ENCODE peak calls at places on chromosomes 11 and 22, in four cellular contexts. K is mammary epithelial cell, V is HCT116, I is neuronal stem cell. S is an unnamed sample.

GRCh38 chr11:113673566-113674396 is 32.3 kb downstream of the TMPRSS5 start:
- DNase-seq in I (no peak), K (no peak), V (no peak), S (no peak)

GRCh38 chr11:86869966-86870570 is 69.7 kb downstream of the PRSS23 start:
- DNase-seq in K (peak), I (peak), V (peak), S (peak)

GRCh38 chr11:120608760-120609211 is 97.2 kb downstream of the GRIK4 start:
- DNase-seq in I (no peak), V (no peak), K (no peak), S (no peak)

GRCh38 chr11:108340958-108341357 is 118.1 kb downstream of the ATM start:
- DNase-seq in K (peak), I (no peak), V (peak), S (peak)

GRCh38 chr22:45120931-45121330 is 42.8 kb upstream of the NUP50 start:
- DNase-seq in I (no peak), K (peak), V (no peak), S (no peak)

GRCh38 chr22:43289976-43290663 is 53.1 kb downstream of the SCUBE1 start:
- DNase-seq in I (no peak), K (peak), V (no peak), S (no peak)

GRCh38 chr22:21632237-21632895 is at the start of gene CCDC116:
- DNase-seq in I (no peak), V (no peak), K (no peak), S (peak)

GRCh38 chr11:72421351-72421750 is 13.0 kb downstream of the CLPB start:
- DNase-seq in V (no peak), K (peak), I (no peak), S (no peak)

GRCh38 chr11:43517518-43517917 is 158.8 kb downstream of the TTC17 start:
- DNase-seq in V (no peak), K (peak), I (no peak), S (no peak)

GRCh38 chr11:19526119-19526518 is 186.5 kb upstream of the NAV2 start:
- DNase-seq in I (no peak), K (no peak), V (no peak), S (no peak)

GRCh38 chr11:28490763-28491382 is 382.7 kb downstream of the METTL15 start:
- DNase-seq in K (no peak), I (no peak), V (no peak), S (no peak)

GRCh38 chr11:87180743-87181142 is 143.0 kb downstream of the TMEM135 start:
- DNase-seq in V (no peak), I (no peak), K (no peak), S (no peak)

GRCh38 chr11:121323208-121323607 is 30.6 kb downstream of the SC5D start:
- DNase-seq in V (no peak), I (no peak), K (no peak), S (peak)

GRCh38 chr11:74325649-74326645 is 14.5 kb upstream of the P4HA3 start:
- DNase-seq in I (no peak), K (no peak), V (no peak), S (no peak)

GRCh38 chr22:49928185-49928495 is 9.7 kb downstream of the CRELD2 start:
- DNase-seq in K (no peak), V (no peak), I (no peak), S (no peak)

GRCh38 chr22:27636716-27637503 is 164.6 kb downstream of the MN1 start:
- DNase-seq in K (no peak), V (no peak), I (no peak), S (no peak)

GRCh38 chr11:67563354-67564114 is 20.1 kb upstream of the GSTP1 start:
- DNase-seq in V (peak), I (no peak), K (peak), S (no peak)

GRCh38 chr11:83827940-83828554 is 541.9 kb upstream of the CCDC90B start:
- DNase-seq in I (peak), K (no peak), V (peak), S (peak)

GRCh38 chr11:28086569-28086968 is 21.4 kb downstream of the KIF18A start:
- DNase-seq in K (peak), I (no peak), V (no peak), S (no peak)

GRCh38 chr11:91761406-91762027 is 463.1 kb upstream of the FAT3 start:
- DNase-seq in V (no peak), K (no peak), I (no peak), S (peak)

GRCh38 chr22:36729321-36729720 is 25.8 kb upstream of the CACNG2 start:
- DNase-seq in V (no peak), K (no peak), I (no peak), S (no peak)

GRCh38 chr11:110311783-110312578 is 15.6 kb upstream of the RDX start:
- DNase-seq in V (no peak), K (no peak), I (no peak), S (no peak)

GRCh38 chr11:110303414-110303826 is 7.0 kb upstream of the RDX start:
- DNase-seq in I (no peak), K (no peak), V (no peak), S (no peak)

GRCh38 chr11:110312670-110313069 is 16.3 kb upstream of the RDX start:
- DNase-seq in K (no peak), I (no peak), V (no peak), S (no peak)

GRCh38 chr11:110305169-110306018 is 9.0 kb upstream of the RDX start:
- DNase-seq in V (no peak), K (peak), I (no peak), S (no peak)

DNA sequence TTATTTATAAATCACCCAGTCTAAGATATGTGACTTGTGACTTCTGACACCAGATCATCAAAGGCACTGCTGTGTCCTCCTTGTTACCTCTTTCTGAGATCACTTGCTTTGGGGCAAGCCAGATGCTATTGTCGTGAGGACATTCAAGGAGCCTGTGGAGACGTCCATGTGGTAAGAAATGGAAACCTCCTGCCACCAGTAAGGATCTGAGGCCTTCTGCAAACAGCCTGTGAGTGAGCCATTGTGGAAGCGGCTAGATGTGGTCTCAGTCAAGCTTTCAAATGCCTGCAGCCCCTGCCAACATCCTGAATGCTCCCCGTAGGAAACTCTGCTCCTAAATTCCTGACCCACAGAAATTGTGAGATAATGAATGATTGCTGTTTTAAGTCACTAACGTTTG is 11.7 kb upstream of the RDX start:
- DNase-seq in I (no peak), K (no peak), V (no peak), S (no peak)
- H2AFZ ChIP-seq in I (peak), K (no peak), V (no peak), S (peak)

GRCh38 chr11:117019871-117020270 is 78.4 kb downstream of the SIK3 start:
- DNase-seq in V (no peak), I (no peak), K (no peak), S (no peak)

GRCh38 chr11:117022526-117022925 is 75.7 kb downstream of the SIK3 start:
- DNase-seq in I (no peak), V (no peak), K (no peak), S (no peak)

GRCh38 chr11:117020873-117021564 is 77.2 kb downstream of the SIK3 start:
- DNase-seq in K (no peak), V (no peak), I (no peak), S (no peak)

GRCh38 chr11:117017456-117017855 is 80.8 kb downstream of the SIK3 start:
- DNase-seq in K (no peak), I (no peak), V (no peak), S (no peak)

DNA sequence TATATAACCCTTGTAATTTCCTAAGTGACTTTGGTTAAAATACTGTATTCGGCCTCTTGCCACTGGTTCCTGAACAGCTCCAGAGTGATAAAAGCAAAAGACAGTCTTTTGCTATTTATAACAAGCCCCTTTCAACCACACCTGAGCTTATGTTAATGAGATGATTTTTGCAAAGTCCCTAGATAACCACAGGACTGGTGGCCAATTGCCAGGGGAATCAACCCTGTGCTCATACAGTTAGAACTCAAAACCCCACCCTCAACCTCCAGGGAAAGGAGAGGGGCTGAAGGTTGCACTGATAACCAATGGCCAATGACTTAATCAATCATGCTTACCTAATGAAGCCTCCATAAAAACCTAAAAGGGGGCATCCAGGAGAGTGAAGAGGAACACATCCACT is 77.9 kb downstream of the SIK3 start:
- DNase-seq in I (no peak), K (no peak), V (no peak), S (no peak)
- H2AFZ ChIP-seq in I (no peak), K (no peak), V (no peak), S (no peak)

GRCh38 chr11:101430236-101430635 is 153.6 kb downstream of the TRPC6 start:
- DNase-seq in K (no peak), V (no peak), I (no peak), S (no peak)
- H2AFZ ChIP-seq in K (peak), V (no peak), I (no peak), S (peak)

GRCh38 chr22:19149047-19149883 is 827 bp downstream of the GSC2 start:
- DNase-seq in I (no peak), V (no peak), K (peak), S (peak)

GRCh38 chr22:19151329-19152191 is 1.5 kb upstream of the GSC2 start:
- DNase-seq in I (no peak), K (no peak), V (no peak), S (no peak)

GRCh38 chr22:19149962-19150361 is at the start of gene GSC2:
- DNase-seq in V (no peak), I (no peak), K (no peak), S (no peak)

GRCh38 chr22:19148417-19149046 is 1.6 kb downstream of the GSC2 start:
- DNase-seq in I (no peak), K (no peak), V (no peak), S (peak)

GRCh38 chr22:19150482-19151328 is 613 bp upstream of the GSC2 start:
- DNase-seq in K (no peak), I (no peak), V (no peak), S (no peak)
- H2AFZ ChIP-seq in K (no peak), I (peak), V (no peak), S (peak)

DNA sequence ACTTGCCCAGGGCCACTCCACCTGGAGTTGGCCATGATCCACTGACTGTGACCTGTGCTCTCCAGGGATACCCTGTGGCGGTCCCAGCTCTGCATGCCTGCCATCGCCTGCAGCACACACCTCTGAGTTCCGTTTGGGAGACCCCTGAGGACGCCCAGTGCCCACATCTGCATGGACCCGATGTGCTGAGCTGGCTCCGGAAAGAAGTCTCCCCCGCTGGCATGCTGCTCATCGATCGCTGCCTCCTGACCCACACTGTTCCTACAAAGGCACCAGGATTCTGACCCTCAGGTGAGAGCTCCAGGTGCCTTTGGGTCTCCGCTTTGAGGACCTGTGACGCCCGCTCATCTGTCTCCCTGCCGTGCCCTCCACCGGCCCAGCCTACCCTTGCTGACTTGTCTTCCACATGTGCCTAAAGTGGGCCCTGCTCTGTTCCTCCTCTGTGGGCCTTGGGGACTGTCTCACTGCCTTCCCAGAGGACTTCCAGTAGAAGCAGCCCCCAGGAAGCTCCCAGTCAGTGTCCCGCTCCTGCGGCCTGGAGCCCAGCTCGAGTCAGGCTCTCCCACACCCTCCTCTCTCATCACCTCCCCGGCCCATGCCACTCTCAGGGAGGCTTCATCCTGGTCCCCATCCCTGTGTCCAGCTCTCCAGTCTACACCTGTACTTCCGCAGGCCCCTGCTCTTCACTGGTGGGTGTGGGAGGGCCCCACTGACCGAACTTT is 5.9 kb upstream of the SLC25A1 start:
- DNase-seq in I (no peak), V (no peak), K (no peak), S (no peak)
- H2AFZ ChIP-seq in I (no peak), V (no peak), K (no peak), S (no peak)

GRCh38 chr11:75635009-75635909 is 33.6 kb downstream of the MAP6 start:
- DNase-seq in V (no peak), I (no peak), K (no peak), S (peak)
- H2AFZ ChIP-seq in V (no peak), I (no peak), K (peak), S (peak)

DNA sequence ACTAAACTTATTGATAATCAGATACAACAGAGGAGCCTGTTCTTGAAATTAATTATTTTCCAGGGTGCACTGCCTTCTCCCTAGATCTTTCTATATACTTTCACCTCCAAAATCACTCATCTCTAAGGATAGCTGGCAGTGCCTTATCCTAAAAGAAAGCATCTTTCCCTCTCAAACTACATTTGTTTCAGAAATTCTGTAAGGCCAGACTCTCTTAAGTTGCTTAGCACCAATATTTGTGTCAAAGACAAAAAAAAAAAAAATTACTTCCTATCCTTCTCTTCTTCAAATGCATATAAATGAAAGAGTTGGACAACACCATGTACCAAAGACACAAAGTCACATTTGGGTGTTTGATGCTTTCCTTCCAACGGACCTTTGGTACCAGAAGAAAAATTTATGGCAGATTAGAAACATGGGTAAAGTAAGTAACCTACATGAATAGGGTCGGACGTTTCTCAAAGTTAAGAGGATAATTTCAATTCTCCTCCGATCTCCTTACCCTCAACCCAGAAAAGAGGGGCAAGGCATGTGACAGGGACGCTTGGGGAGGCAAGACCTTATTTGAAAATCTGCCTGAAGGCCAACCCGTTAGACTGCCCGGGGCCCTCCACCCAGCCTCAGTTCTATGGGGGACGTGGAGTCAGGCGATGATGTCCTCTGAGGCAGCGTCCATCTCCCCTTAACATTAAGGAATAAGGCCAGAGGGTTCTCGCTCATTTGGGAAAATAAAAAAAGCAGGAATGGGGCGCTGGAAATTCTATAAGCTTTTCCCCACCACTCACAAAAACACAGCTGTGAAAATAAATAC is 66.3 kb downstream of the ETS1 start:
- DNase-seq in K (no peak), I (no peak), V (no peak), S (no peak)
- H2AFZ ChIP-seq in K (peak), I (peak), V (no peak), S (no peak)

DNA sequence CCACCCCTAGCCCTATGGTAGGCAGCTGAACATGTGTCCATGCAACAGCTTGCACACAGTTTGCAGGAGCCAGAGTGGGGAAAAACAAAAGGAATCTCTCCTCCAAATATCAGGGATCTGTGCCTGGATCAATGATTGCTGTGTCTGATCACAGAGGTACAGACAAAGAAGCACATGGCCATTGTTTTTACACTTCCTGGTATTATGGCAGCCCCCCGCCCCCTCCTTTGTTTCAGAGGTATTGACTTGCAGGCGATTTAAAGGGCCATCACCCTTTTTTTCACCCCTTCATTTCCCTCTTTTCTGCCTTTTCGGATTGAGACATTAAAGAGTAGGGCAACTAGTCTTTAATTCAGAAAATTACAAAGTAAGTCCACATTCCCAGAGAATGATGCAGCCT is 453.0 kb upstream of the LUZP2 start:
- DNase-seq in V (no peak), I (no peak), K (no peak), S (peak)
- H2AFZ ChIP-seq in V (no peak), I (peak), K (no peak), S (peak)

S was measured in GM23338.